ENCODE peak calls at places on chromosome 12, in nine cellular contexts. K, H, Q, E, O, D, G, V and Z are unnamed samples.

GRCh38 chr12:75638792-75639191 is 127.4 kb upstream of the KRR1 start:
- DNase-seq in Q (no peak), O (no peak), K (no peak), E (no peak), D (no peak), H (no peak), V (no peak), G (no peak), Z (no peak)

GRCh38 chr12:112216223-112216622 is 90.9 kb downstream of the TRAFD1 start:
- DNase-seq in G (no peak), O (no peak), E (no peak), V (no peak), K (no peak), H (no peak), D (no peak), Q (no peak), Z (no peak)

GRCh38 chr12:113007166-113007565 is 28.8 kb downstream of the OAS2 start:
- DNase-seq in G (no peak), O (no peak), D (peak; percentile 60), H (peak; percentile 18), E (peak; percentile 61), K (peak; percentile 41), V (peak; percentile 80), Q (no peak), Z (no peak)

GRCh38 chr12:78085562-78086182 is 255.0 kb downstream of the NAV3 start:
- DNase-seq in D (no peak), V (peak; percentile 57), E (peak; percentile 37), K (peak; percentile 90), G (no peak), O (peak; percentile 32), Q (no peak), H (peak; percentile 74), Z (no peak)

GRCh38 chr12:52870361-52871290 is 21.8 kb upstream of the KRT78 start:
- DNase-seq in O (peak; percentile 30), Q (peak; percentile 69), V (no peak), K (peak; percentile 56), E (peak; percentile 54), D (peak; percentile 32), H (peak; percentile 25), G (peak; percentile 76), Z (peak; percentile 74)

GRCh38 chr12:2963154-2963759 is 4.1 kb downstream of the TEAD4 start:
- DNase-seq in E (no peak), O (no peak), G (peak; percentile 37), D (peak; percentile 27), H (no peak), Q (no peak), V (no peak), K (no peak), Z (no peak)

GRCh38 chr12:26853303-26854027 is 20.5 kb upstream of the ITPR2 start:
- DNase-seq in Q (peak; percentile 41), G (peak; percentile 67), K (peak; percentile 79), O (peak; percentile 67), D (peak; percentile 74), E (peak; percentile 85), V (peak; percentile 28), H (peak; percentile 56), Z (peak; percentile 78)

GRCh38 chr12:49671051-49671765 is 36.0 kb downstream of the FMNL3 start:
- DNase-seq in K (no peak), H (no peak), V (no peak), E (no peak), O (no peak), G (no peak), D (peak; percentile 39), Q (no peak), Z (peak; percentile 62)

GRCh38 chr12:50979369-50980052 is 27.2 kb downstream of the HIGD1C start:
- DNase-seq in O (no peak), E (no peak), Q (no peak), D (no peak), K (no peak), G (no peak), H (no peak), V (no peak), Z (no peak)

GRCh38 chr12:70721216-70721615 is 84.0 kb upstream of the PTPRB start:
- DNase-seq in H (no peak), Q (no peak), E (no peak), K (no peak), G (no peak), D (peak; percentile 21), O (no peak), V (no peak), Z (no peak)

GRCh38 chr12:124395986-124396385 is 101.1 kb downstream of the RFLNA start:
- DNase-seq in Q (no peak), D (no peak), E (no peak), O (no peak), G (no peak), H (no peak), V (no peak), K (peak; percentile 64), Z (no peak)

GRCh38 chr12:120119395-120119973 is 2.9 kb upstream of the RAB35 start:
- DNase-seq in O (peak; percentile 71), G (no peak), Q (no peak), H (peak; percentile 90), D (no peak), K (peak; percentile 76), V (no peak), E (peak; percentile 68), Z (no peak)

GRCh38 chr12:66693901-66694513 is 15.1 kb upstream of the GRIP1 start:
- DNase-seq in H (peak; percentile 69), O (peak; percentile 78), D (peak; percentile 69), Q (peak; percentile 39), K (peak; percentile 81), E (peak; percentile 87), G (peak; percentile 80), V (peak; percentile 48), Z (no peak)

GRCh38 chr12:66692986-66693385 is 14.1 kb upstream of the GRIP1 start:
- DNase-seq in Q (no peak), G (no peak), H (no peak), V (no peak), E (no peak), O (no peak), K (no peak), D (no peak), Z (no peak)

GRCh38 chr12:66695130-66695529 is 16.3 kb upstream of the GRIP1 start:
- DNase-seq in E (no peak), Q (no peak), H (no peak), D (no peak), K (no peak), G (no peak), V (no peak), O (no peak), Z (no peak)

GRCh38 chr12:66692170-66692569 is 13.3 kb upstream of the GRIP1 start:
- DNase-seq in E (no peak), H (no peak), V (no peak), K (no peak), G (no peak), D (no peak), O (no peak), Q (no peak), Z (no peak)

DNA sequence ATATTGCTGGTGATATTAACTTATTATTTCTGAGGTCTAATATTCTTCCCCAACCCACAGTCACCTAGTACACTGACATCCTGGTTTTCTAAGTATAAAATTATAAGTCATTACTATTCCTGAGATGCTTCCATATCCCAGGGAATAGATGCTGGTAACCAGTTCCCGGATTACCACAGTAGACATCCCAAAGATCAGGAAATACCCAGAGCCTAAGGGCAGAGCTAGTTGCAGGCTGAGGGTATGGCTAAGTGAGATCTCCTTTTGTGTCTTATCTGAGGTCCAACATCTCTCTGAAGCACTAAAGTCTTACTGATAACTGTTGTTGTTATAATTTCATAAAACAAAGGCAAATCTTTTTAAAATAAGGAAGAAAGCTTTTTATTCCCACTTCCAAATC is 15.8 kb upstream of the GRIP1 start:
- DNase-seq in E (no peak), O (no peak), K (no peak), D (no peak), V (no peak), Q (no peak), H (no peak), G (no peak), Z (no peak)
- H3K4me3 ChIP-seq in E (no peak overlapping the region), O (no peak overlapping the region), K (no peak overlapping the region), D (no peak overlapping the region), V (no peak overlapping the region), Q (no peak overlapping the region), H (no peak overlapping the region), G (no peak overlapping the region), Z (no peak overlapping the region)

DNA sequence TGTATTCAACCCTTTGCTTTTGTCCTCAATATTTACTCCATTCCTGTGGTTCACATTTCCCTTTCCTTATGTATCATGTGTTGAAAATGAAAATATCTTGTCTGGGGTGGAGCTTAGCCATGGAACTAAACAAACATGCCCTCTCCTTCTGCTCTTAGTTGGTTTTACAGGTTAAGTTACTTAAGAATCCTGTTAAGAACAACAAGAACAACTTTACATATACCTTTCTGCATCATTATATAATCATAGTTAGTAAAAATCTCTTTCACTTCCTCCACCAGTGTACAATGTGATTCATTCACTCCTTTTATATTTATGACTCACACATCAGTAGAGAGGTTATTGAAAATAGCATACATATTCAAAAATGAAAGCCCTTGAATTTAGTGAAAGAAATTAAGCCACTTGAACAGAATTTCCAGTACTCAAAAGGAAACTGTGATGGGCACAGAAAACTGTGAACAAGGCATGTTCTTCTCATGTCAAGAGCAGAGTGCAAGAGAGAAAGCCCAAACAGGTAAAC is 307.7 kb downstream of the CCDC91 start:
- DNase-seq in Q (no peak), H (peak; percentile 50), D (peak; percentile 56), O (peak; percentile 25), K (peak; percentile 49), G (no peak), E (peak; percentile 25), V (peak; percentile 60), Z (no peak)
- H3K9me3 ChIP-seq in Q (no peaks in the 10 kb centered on the region), H (no peaks in the 10 kb centered on the region), D (no peaks in the 10 kb centered on the region), O (no peaks in the 10 kb centered on the region), K (no peaks in the 10 kb centered on the region), G (no peaks in the 10 kb centered on the region), E (no peaks in the 10 kb centered on the region), V (no peaks in the 10 kb centered on the region), Z (no peaks in the 10 kb centered on the region)

GRCh38 chr12:13164271-13164670 is 32.3 kb upstream of the EMP1 start:
- DNase-seq in G (no peak), E (no peak), Q (no peak), H (no peak), K (no peak), V (no peak), D (peak; percentile 27), O (no peak), Z (no peak)
- H3K9ac ChIP-seq in G (no peak overlapping the region), E (no peak overlapping the region), Q (no peak overlapping the region), H (no peak overlapping the region), K (no peak overlapping the region), V (no peak overlapping the region), D (no peak overlapping the region), O (no peak overlapping the region), Z (no peak overlapping the region)

GRCh38 chr12:108773798-108774788 is 42.8 kb upstream of the CORO1C start:
- DNase-seq in G (peak; percentile 22), Q (no peak), H (peak; percentile 68), E (peak; percentile 81), K (peak; percentile 85), O (peak; percentile 85), V (peak; percentile 56), D (peak; percentile 73), Z (peak; percentile 88)

GRCh38 chr12:108770269-108770829 is 39.0 kb upstream of the CORO1C start:
- DNase-seq in V (no peak), K (no peak), Q (no peak), H (no peak), G (no peak), O (no peak), D (no peak), E (no peak), Z (no peak)

GRCh38 chr12:108772247-108772646 is 40.9 kb upstream of the CORO1C start:
- DNase-seq in O (no peak), V (no peak), G (no peak), K (peak; percentile 22), Q (no peak), H (no peak), E (no peak), D (no peak), Z (no peak)

GRCh38 chr12:108770963-108771362 is 39.6 kb upstream of the CORO1C start:
- DNase-seq in Q (no peak), V (no peak), K (no peak), H (no peak), D (no peak), E (no peak), O (no peak), G (no peak), Z (no peak)

GRCh38 chr12:108772896-108773797 is 41.8 kb upstream of the CORO1C start:
- DNase-seq in E (no peak), V (no peak), H (no peak), Q (no peak), O (no peak), G (no peak), K (no peak), D (no peak), Z (no peak)
- H3K4me3 ChIP-seq in E (no peak overlapping the region), V (no peak overlapping the region), H (no peak overlapping the region), Q (peak overlapping the region; percentile 65), O (no peak overlapping the region), G (no peak overlapping the region), K (no peak overlapping the region), D (no peak overlapping the region), Z (no peak overlapping the region)